ENCODE peak calls at places on chromosomes 5 and 9, in four cellular contexts. T is H1, Z is H9, Q is IMR-90. K is an unnamed sample.
A peak's percentile ranks its signal among the peaks of the same experiment; 100 is the strongest.

GRCh38 chr5:176542135-176542595 is 5.0 kb upstream of the RNF44 start:
- DNase-seq in Z (peak; percentile 69), Q (no peak), T (no peak), K (no peak)

GRCh38 chr9:112896131-112896530 is 5.5 kb upstream of the SLC46A2 start:
- DNase-seq in Z (no peak), T (no peak), Q (no peak), K (no peak)

GRCh38 chr5:126368239-126368812 is 54.9 kb upstream of the GRAMD2B start:
- DNase-seq in Q (peak; percentile 25), T (peak; percentile 39), Z (peak; percentile 73), K (peak; percentile 93)

GRCh38 chr9:967851-968641 is 8.4 kb upstream of the DMRT3 start:
- DNase-seq in T (no peak), Z (peak; percentile 76), Q (peak; percentile 13), K (peak; percentile 82)

GRCh38 chr9:69932901-69933300 is 110.7 kb upstream of the MAMDC2 start:
- DNase-seq in T (no peak), Z (peak; percentile 37), Q (no peak), K (peak; percentile 23)

GRCh38 chr9:133340916-133341315 is 4.9 kb upstream of the SURF6 start:
- DNase-seq in Q (no peak), T (no peak), Z (no peak), K (no peak)

GRCh38 chr5:10467281-10468198 is 25.9 kb downstream of the ROPN1L start:
- DNase-seq in Q (peak; percentile 79), T (no peak), Z (peak; percentile 38), K (peak; percentile 75)

GRCh38 chr9:94581711-94582110 is 11.9 kb downstream of the FBP2 start:
- DNase-seq in T (no peak), Q (no peak), Z (no peak), K (no peak)

GRCh38 chr9:131608469-131609115 is 63.3 kb downstream of the PRRT1B start:
- DNase-seq in Q (peak; percentile 87), Z (peak; percentile 91), T (peak; percentile 63), K (peak; percentile 98)

GRCh38 chr5:113340537-113340936 is 94.3 kb downstream of the TSSK1B start:
- DNase-seq in T (no peak), Q (no peak), Z (no peak), K (peak; percentile 54)

GRCh38 chr5:142602720-142603245 is 83.1 kb downstream of the FGF1 start:
- DNase-seq in T (no peak), Z (no peak), Q (peak; percentile 43), K (peak; percentile 29)

GRCh38 chr5:177494356-177495195 is 2.8 kb downstream of the PDLIM7 start:
- DNase-seq in T (peak; percentile 87), Z (peak; percentile 86), Q (peak; percentile 92), K (peak; percentile 97)

GRCh38 chr5:35617060-35617434 is 616 bp upstream of the SPEF2 start:
- DNase-seq in T (no peak), Q (no peak), Z (no peak), K (no peak)

GRCh38 chr9:83304686-83305085 is 233.5 kb downstream of the FRMD3 start:
- DNase-seq in T (no peak), Q (peak; percentile 37), Z (no peak), K (no peak)

GRCh38 chr5:32785639-32786216 is 74.6 kb downstream of the NPR3 start:
- DNase-seq in T (no peak), Z (no peak), Q (no peak), K (peak; percentile 3)

GRCh38 chr9:32869404-32869803 is 86.1 kb downstream of the TMEM215 start:
- DNase-seq in Z (no peak), T (no peak), Q (no peak), K (no peak)

GRCh38 chr5:98961665-98962344 is 33.0 kb upstream of the CHD1 start:
- DNase-seq in T (no peak), Q (no peak), Z (no peak), K (no peak)

GRCh38 chr5:142479150-142479549 is 154.3 kb upstream of the SPRY4 start:
- DNase-seq in Q (no peak), Z (no peak), T (no peak), K (no peak)

GRCh38 chr5:154273028-154273617 is 82.6 kb downstream of the GALNT10 start:
- DNase-seq in T (no peak), Z (no peak), Q (peak; percentile 21), K (no peak)

GRCh38 chr5:170496629-170497028 is 7.2 kb upstream of the KCNIP1 start:
- DNase-seq in T (no peak), Q (no peak), Z (no peak), K (no peak)

GRCh38 chr5:122419195-122419894 is 107.3 kb downstream of the SNCAIP start:
- DNase-seq in Z (no peak), Q (no peak), T (no peak), K (no peak)

GRCh38 chr5:112570708-112571448 is 151.8 kb upstream of the EPB41L4A start:
- DNase-seq in Q (no peak), T (no peak), Z (no peak), K (no peak)

GRCh38 chr5:3853366-3853765 is 257.7 kb downstream of the IRX1 start:
- DNase-seq in T (no peak), Z (no peak), Q (no peak), K (no peak)

GRCh38 chr5:173327948-173328895 is at the start of gene STC2:
- DNase-seq in Z (peak; percentile 98), T (peak; percentile 91), Q (peak; percentile 94), K (peak; percentile 99)

GRCh38 chr5:173328896-173329369 is 719 bp upstream of the STC2 start:
- DNase-seq in Q (peak; percentile 80), T (no peak), Z (peak; percentile 79), K (peak; percentile 94)

GRCh38 chr5:173325091-173325698 is 3.0 kb downstream of the STC2 start:
- DNase-seq in Z (no peak), T (no peak), Q (no peak), K (no peak)

GRCh38 chr5:173326501-173326960 is 1.7 kb downstream of the STC2 start:
- DNase-seq in T (no peak), Z (no peak), Q (peak; percentile 92), K (peak; percentile 31)

DNA sequence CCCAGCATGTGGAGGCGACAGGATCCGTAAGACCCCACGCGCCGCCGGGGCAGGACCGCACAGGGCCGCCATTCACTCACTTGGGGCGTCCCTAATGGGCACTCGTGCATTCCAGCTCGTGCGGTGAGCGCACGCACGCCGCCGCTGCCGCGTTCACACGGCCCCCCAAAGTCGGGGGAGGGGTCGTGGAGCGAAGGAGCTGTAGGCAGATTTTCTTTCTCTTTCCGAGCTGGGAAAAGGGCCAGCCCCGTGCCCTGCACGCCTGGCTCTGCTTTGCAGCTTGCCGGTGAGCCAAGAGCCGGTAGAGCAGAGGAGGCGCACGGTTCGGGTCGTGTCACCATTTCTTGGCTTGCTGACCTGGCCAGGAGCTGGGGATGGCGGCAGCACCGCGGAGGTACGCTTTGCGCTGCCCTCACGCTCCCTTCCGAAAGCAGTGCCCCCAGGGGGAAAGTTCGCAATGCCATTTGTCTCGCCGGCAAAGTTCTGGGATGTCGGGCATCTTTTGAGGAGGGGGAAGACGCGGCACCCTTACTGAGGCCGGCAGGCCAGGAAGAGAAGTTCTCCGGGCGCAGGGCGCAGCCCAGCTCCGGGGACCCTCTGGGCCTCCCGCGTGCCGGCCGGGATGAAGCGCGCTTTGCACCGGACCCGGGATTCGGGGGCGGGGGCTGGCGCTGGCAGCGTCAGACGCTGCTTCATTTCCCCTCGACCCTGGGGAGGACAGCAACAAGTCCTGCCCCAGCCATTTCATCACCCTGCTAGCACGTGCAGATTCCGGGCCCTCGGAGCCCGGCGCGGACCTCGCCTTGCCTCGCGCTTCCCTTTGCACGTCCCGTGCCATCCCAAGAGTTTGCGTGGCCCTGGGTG is 898 bp downstream of the STC2 start:
- DNase-seq in Q (peak; percentile 58), Z (no peak), T (no peak), K (peak; percentile 52)
- H3K56ac ChIP-seq in Q (peak overlapping the region; percentile 88), Z (no peak overlapping the region), T (peak overlapping the region; percentile 52), K (peak overlapping the region; percentile 95)

GRCh38 chr5:150107909-150108447 is 21.6 kb upstream of the CSF1R start:
- DNase-seq in Q (peak; percentile 61), Z (no peak), T (no peak), K (peak; percentile 49)
- H3K4ac ChIP-seq in Q (peak overlapping the region; percentile 40), Z (no peak overlapping the region), T (no peak overlapping the region), K (no peak overlapping the region)

GRCh38 chr5:165360366-165361142 is 1855.1 kb downstream of the MAT2B start:
- DNase-seq in Z (no peak), T (no peak), Q (no peak), K (no peak)
- H3K23ac ChIP-seq in Z (no peak overlapping the region), T (no peak overlapping the region), Q (no peak overlapping the region), K (no peak overlapping the region)

GRCh38 chr5:133511653-133512235 is 100.6 kb downstream of the FSTL4 start:
- DNase-seq in Z (no peak), T (no peak), Q (no peak), K (no peak)
- H3K56ac ChIP-seq in Z (no peak overlapping the region), T (no peak overlapping the region), Q (no peak overlapping the region), K (no peak overlapping the region)

GRCh38 chr9:136569526-136570148 is 23.8 kb upstream of the NOTCH1 start:
- DNase-seq in Q (no peak), Z (no peak), T (no peak), K (no peak)

GRCh38 chr9:136567651-136568287 is 21.9 kb upstream of the NOTCH1 start:
- DNase-seq in Z (peak; percentile 77), T (no peak), Q (peak; percentile 81), K (peak; percentile 96)

GRCh38 chr9:136566899-136567298 is 21.1 kb upstream of the NOTCH1 start:
- DNase-seq in T (no peak), Z (no peak), Q (no peak), K (no peak)

GRCh38 chr9:136570191-136570845 is 24.5 kb upstream of the NOTCH1 start:
- DNase-seq in T (no peak), Z (no peak), Q (no peak), K (no peak)

GRCh38 chr9:136568288-136569081 is 22.6 kb upstream of the NOTCH1 start:
- DNase-seq in T (no peak), Z (no peak), Q (no peak), K (peak; percentile 73)
- H3K4ac ChIP-seq in T (peak overlapping the region; percentile 65), Z (no peak overlapping the region), Q (peak overlapping the region; percentile 94), K (peak overlapping the region; percentile 62)

GRCh38 chr5:179220716-179221115 is 124.5 kb downstream of the ADAMTS2 start:
- DNase-seq in Z (no peak), T (no peak), Q (no peak), K (no peak)
- H3K23ac ChIP-seq in Z (no peak overlapping the region), T (no peak overlapping the region), Q (no peak overlapping the region), K (no peak overlapping the region)

GRCh38 chr5:73266925-73267775 is 94.2 kb downstream of the TMEM174 start:
- DNase-seq in Z (no peak), Q (peak; percentile 31), T (no peak), K (no peak)
- H3K56ac ChIP-seq in Z (no peak overlapping the region), Q (peak overlapping the region; percentile 6), T (no peak overlapping the region), K (no peak overlapping the region)

DNA sequence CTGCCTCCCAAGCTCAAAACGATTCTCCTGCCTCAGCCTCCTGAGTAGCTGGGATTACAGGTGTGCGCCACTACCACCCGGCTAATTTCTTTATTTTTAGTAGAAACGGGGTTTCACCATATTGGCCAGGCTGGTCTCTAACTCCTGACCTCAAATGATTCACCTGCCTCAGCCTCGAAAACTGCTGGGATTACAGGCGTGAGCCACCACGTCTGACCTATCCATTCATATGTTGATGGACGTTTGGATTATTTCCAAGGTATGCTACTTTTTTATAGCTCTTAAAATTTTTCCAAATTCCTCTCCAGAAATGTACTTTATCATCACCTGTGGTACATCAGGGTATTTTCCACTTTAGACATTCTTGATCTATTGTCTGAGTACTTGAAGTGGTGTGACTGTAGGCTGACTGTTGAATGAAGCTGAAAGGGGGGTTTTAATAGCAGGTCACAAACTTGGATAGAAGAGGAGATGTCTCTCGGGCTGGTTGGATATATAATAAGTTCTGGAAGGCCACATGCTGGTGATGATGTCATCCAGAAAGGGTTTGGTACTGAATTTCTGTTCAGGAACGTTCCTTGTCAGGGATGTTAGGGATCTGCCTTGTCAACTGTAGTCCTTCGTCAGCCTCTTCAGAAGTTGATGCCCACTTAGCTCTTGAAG is 7.4 kb downstream of the CTNNA1 start:
- DNase-seq in Q (peak; percentile 29), T (no peak), Z (no peak), K (no peak)
- H3K4ac ChIP-seq in Q (no peak overlapping the region), T (no peak overlapping the region), Z (no peak overlapping the region), K (no peak overlapping the region)

GRCh38 chr5:133371371-133372155 is 240.8 kb downstream of the FSTL4 start:
- DNase-seq in T (no peak), Z (no peak), Q (no peak), K (peak; percentile 73)
- H3K23ac ChIP-seq in T (no peak overlapping the region), Z (no peak overlapping the region), Q (no peak overlapping the region), K (no peak overlapping the region)